ENCODE peak calls at places on chromosomes 6 and 20, in six cellular contexts. J, I, P, X, D and G are unnamed samples.

GRCh38 chr6:52201046-52201445 is 14.9 kb downstream of the IL17A start:
- DNase-seq in J (no peak), I (no peak), P (no peak), X (no peak), D (no peak), G (no peak)

GRCh38 chr6:39553811-39554802 is 171.1 kb downstream of the KIF6 start:
- DNase-seq in J (no peak), I (no peak), P (no peak), X (no peak), D (no peak), G (no peak)

GRCh38 chr20:17613328-17614175 is 43.7 kb downstream of the DSTN start:
- DNase-seq in J (no peak), I (peak; percentile 45), P (no peak), X (peak; percentile 26), D (no peak), G (peak; percentile 26)

GRCh38 chr6:9204171-9204570 is 768.8 kb upstream of the SLC35B3 start:
- DNase-seq in J (no peak), I (peak; percentile 33), P (no peak), X (no peak), D (no peak), G (no peak)

GRCh38 chr20:43389839-43390626 is 67.7 kb upstream of the SRSF6 start:
- DNase-seq in J (no peak), I (no peak), P (no peak), X (no peak), D (no peak), G (no peak)

GRCh38 chr6:21033575-21034026 is 499.3 kb downstream of the CDKAL1 start:
- DNase-seq in J (no peak), I (no peak), P (peak; percentile 15), X (no peak), D (no peak), G (no peak)

GRCh38 chr6:4358414-4359107 is 223.2 kb upstream of the ECI2 start:
- DNase-seq in J (peak; percentile 90), I (peak; percentile 87), P (peak; percentile 96), X (peak; percentile 85), D (no peak), G (peak; percentile 88)

GRCh38 chr6:15519681-15520080 is 143.1 kb downstream of the DTNBP1 start:
- DNase-seq in J (no peak), I (no peak), P (no peak), X (no peak), D (no peak), G (no peak)

GRCh38 chr20:56202493-56203077 is 45.9 kb upstream of the MC3R start:
- DNase-seq in J (peak; percentile 7), I (no peak), P (no peak), X (no peak), D (no peak), G (no peak)

GRCh38 chr20:57618766-57619052 is 1.5 kb downstream of the ZBP1 start:
- DNase-seq in J (no peak), I (no peak), P (no peak), X (no peak), D (no peak), G (no peak)

GRCh38 chr20:24773751-24774201 is 175.3 kb upstream of the CST7 start:
- DNase-seq in J (peak; percentile 69), I (no peak), P (no peak), X (peak; percentile 4), D (peak; percentile 15), G (no peak)

GRCh38 chr20:14561733-14562132 is 224.3 kb upstream of the FLRT3 start:
- DNase-seq in J (no peak), I (no peak), P (no peak), X (no peak), D (no peak), G (no peak)

GRCh38 chr6:87909849-87910248 is 137.8 kb upstream of the SPACA1 start:
- DNase-seq in J (no peak), I (no peak), P (no peak), X (no peak), D (no peak), G (no peak)

GRCh38 chr6:29826271-29826670 is 1.4 kb upstream of the HLA-G start:
- DNase-seq in J (no peak), I (no peak), P (no peak), X (no peak), D (no peak), G (no peak)

GRCh38 chr20:8812818-8813217 is 256.1 kb upstream of the PLCB4 start:
- DNase-seq in J (no peak), I (no peak), P (no peak), X (no peak), D (no peak), G (no peak)

GRCh38 chr6:7271205-7271534 is 41.8 kb downstream of the SSR1 start:
- DNase-seq in J (no peak), I (no peak), P (no peak), X (no peak), D (no peak), G (no peak)

GRCh38 chr6:107491059-107491609 is 1.2 kb downstream of the SOBP start:
- DNase-seq in J (peak; percentile 8), I (peak; percentile 39), P (peak; percentile 42), X (peak; percentile 57), D (no peak), G (peak; percentile 55)

GRCh38 chr6:159304641-159305040 is 135.4 kb downstream of the FNDC1 start:
- DNase-seq in J (no peak), I (no peak), P (no peak), X (no peak), D (no peak), G (no peak)

GRCh38 chr20:13930246-13930645 is 60.2 kb downstream of the SEL1L2 start:
- DNase-seq in J (no peak), I (no peak), P (no peak), X (no peak), D (no peak), G (no peak)

GRCh38 chr6:150686566-150686965 is 86.9 kb downstream of the PLEKHG1 start:
- DNase-seq in J (no peak), I (no peak), P (no peak), X (no peak), D (no peak), G (no peak)

GRCh38 chr6:110446405-110446804 is 30.0 kb downstream of the SLC22A16 start:
- DNase-seq in J (no peak), I (no peak), P (no peak), X (no peak), D (no peak), G (no peak)

GRCh38 chr6:1491920-1492319 is 102.5 kb downstream of the FOXF2 start:
- DNase-seq in J (no peak), I (no peak), P (no peak), X (no peak), D (no peak), G (no peak)

GRCh38 chr6:138555294-138555988 is 56.1 kb upstream of the NHSL1 start:
- DNase-seq in J (no peak), I (no peak), P (no peak), X (no peak), D (peak; percentile 8), G (no peak)

GRCh38 chr6:112286010-112286409 is 31.6 kb upstream of the LAMA4 start:
- DNase-seq in J (no peak), I (no peak), P (no peak), X (no peak), D (peak; percentile 11), G (no peak)

GRCh38 chr6:66900081-66900770 is 1193.2 kb upstream of the EYS start:
- DNase-seq in J (no peak), I (no peak), P (no peak), X (no peak), D (no peak), G (no peak)

GRCh38 chr6:33853736-33854135 is 49.9 kb upstream of the MLN start:
- DNase-seq in J (no peak), I (no peak), P (no peak), X (no peak), D (no peak), G (no peak)

GRCh38 chr20:2757001-2757400 is 43.4 kb downstream of the CPXM1 start:
- DNase-seq in J (no peak), I (no peak), P (no peak), X (no peak), D (no peak), G (no peak)

GRCh38 chr20:2754426-2754825 is 46.0 kb downstream of the CPXM1 start:
- DNase-seq in J (no peak), I (no peak), P (no peak), X (no peak), D (no peak), G (no peak)

GRCh38 chr20:2756056-2756611 is 44.3 kb downstream of the CPXM1 start:
- DNase-seq in J (no peak), I (no peak), P (no peak), X (no peak), D (no peak), G (no peak)

GRCh38 chr20:2753456-2754040 is 46.9 kb downstream of the CPXM1 start:
- DNase-seq in J (no peak), I (no peak), P (no peak), X (no peak), D (no peak), G (no peak)

DNA sequence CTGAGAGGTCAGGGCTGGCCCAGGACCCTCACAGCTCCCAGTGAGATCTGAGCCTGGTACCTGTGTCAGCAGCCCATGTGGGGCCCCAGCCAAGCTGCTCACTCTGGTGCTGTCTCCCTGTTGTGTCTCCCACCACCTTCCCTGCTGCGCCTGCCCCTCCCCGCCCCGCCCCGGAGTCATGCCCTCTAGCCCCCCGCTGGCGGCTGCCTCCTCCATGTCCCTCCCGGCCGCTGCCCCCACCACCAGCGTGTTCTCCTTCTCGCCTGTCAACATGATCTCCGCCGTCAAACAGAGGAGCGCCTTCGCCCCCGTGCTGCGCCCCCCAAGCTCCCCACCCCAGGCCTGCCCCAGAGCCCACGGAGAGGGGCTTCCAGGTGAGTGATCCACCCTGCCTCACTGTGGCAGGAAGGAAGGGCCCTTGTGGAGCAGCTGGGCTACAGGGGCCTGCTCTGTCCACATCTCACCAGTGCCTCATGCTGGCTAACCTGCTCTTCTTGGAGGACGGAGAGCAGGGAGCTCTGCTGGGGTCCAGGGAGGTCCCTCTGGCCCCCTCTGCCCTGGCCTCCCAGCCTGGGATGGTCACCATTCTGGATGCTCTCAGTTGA is 44.9 kb downstream of the CPXM1 start:
- DNase-seq in J (no peak), I (no peak), P (no peak), X (no peak), D (no peak), G (no peak)
- TF ChIP-seq POLR2A in J (no peak), I (no peak), P (no peak), X (no peak), D (no peak), G (no peak)

DNA sequence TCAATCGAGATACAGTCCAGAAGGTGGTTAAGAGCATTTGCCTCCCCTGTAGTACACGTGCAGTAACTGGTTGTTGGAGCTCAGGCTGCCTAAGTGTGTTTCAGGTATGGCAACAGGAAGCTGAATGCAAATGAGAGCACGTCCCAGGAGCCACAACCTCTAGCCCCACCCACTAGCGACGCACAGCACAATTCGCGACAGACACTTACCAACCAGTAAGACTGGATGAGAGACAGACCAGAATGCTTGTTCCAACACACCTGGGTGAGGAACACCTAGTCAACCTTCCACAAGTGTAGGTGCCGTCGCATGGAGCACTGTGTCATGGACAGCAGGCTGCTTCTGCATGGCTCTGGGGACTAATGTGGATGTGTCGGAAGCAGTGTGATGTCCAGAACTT is 7.2 kb upstream of the SERPINB1 start:
- DNase-seq in J (no peak), I (no peak), P (no peak), X (peak; percentile 49), D (no peak), G (peak; percentile 58)
- H3K4me3 ChIP-seq in J (no peak overlapping the region), I (no peak overlapping the region), P (no peak overlapping the region), X (no peak overlapping the region), D (no peak overlapping the region), G (no peak overlapping the region)

GRCh38 chr6:63436356-63436755 is 116.6 kb upstream of the LGSN start:
- DNase-seq in J (no peak), I (no peak), P (no peak), X (no peak), D (no peak), G (no peak)
- H3K4me1 ChIP-seq in J (peaks cover 40% of the 10 kb centered on the region), I (no peaks in the 10 kb centered on the region), P (no peaks in the 10 kb centered on the region), X (no peaks in the 10 kb centered on the region), D (no peaks in the 10 kb centered on the region), G (no peaks in the 10 kb centered on the region)

GRCh38 chr20:327041-327945 is 1.9 kb downstream of the SOX12 start:
- DNase-seq in J (peak; percentile 89), I (peak; percentile 75), P (peak; percentile 26), X (peak; percentile 84), D (peak; percentile 68), G (peak; percentile 84)
- TF ChIP-seq POLR2A in J (peak; percentile 43), I (no peak), P (peak; percentile 13), X (no peak), D (peak; percentile 66), G (peak; percentile 18)